ENCODE peak calls at places on chromosomes 6 and 20, in ten cellular contexts. One of them, this sample, is unnamed. For H3K4me1, the result is how much of the 10 kb centered on the place peaks cover.

GRCh38 chr20:21026951-21027350 is 79.2 kb downstream of the LINC00237 start:
- DNase-seq in transverse colon: no peak
- DNase-seq in fibroblast of lung: no peak
- DNase-seq in tibial artery: no peak
- DNase-seq in heart left ventricle: no peak
- DNase-seq in PC-3: peak
- DNase-seq in suprapubic skin: no peak
- DNase-seq in cardiac muscle cell: no peak
- DNase-seq in endothelial cell of umbilical vein: no peak
- DNase-seq in Peyer's patch: no peak
- DNase-seq in this sample: no peak

GRCh38 chr6:63507096-63507495 is 65.2 kb upstream of the LOC128125822 start:
- DNase-seq in heart left ventricle: no peak
- DNase-seq in fibroblast of lung: no peak
- DNase-seq in transverse colon: no peak
- DNase-seq in Peyer's patch: no peak
- DNase-seq in endothelial cell of umbilical vein: no peak
- DNase-seq in tibial artery: no peak
- DNase-seq in PC-3: no peak
- DNase-seq in cardiac muscle cell: no peak
- DNase-seq in suprapubic skin: no peak
- DNase-seq in this sample: no peak

GRCh38 chr20:52972190-52972937 is at the start of gene TSHZ2:
- DNase-seq in endothelial cell of umbilical vein: no peak
- DNase-seq in tibial artery: peak
- DNase-seq in heart left ventricle: peak
- DNase-seq in PC-3: no peak
- DNase-seq in fibroblast of lung: peak
- DNase-seq in suprapubic skin: no peak
- DNase-seq in transverse colon: no peak
- DNase-seq in Peyer's patch: peak
- DNase-seq in cardiac muscle cell: peak
- DNase-seq in this sample: no peak

GRCh38 chr20:44648579-44648978 is 2.9 kb downstream of the ADA start:
- DNase-seq in PC-3: no peak
- DNase-seq in cardiac muscle cell: no peak
- DNase-seq in Peyer's patch: no peak
- DNase-seq in fibroblast of lung: no peak
- DNase-seq in suprapubic skin: no peak
- DNase-seq in transverse colon: no peak
- DNase-seq in heart left ventricle: no peak
- DNase-seq in tibial artery: no peak
- DNase-seq in endothelial cell of umbilical vein: no peak
- DNase-seq in this sample: no peak

GRCh38 chr6:162377735-162378134 is 349.8 kb downstream of the PRKN start:
- DNase-seq in endothelial cell of umbilical vein: no peak
- DNase-seq in heart left ventricle: no peak
- DNase-seq in transverse colon: no peak
- DNase-seq in suprapubic skin: no peak
- DNase-seq in tibial artery: no peak
- DNase-seq in PC-3: no peak
- DNase-seq in Peyer's patch: no peak
- DNase-seq in cardiac muscle cell: no peak
- DNase-seq in fibroblast of lung: peak
- DNase-seq in this sample: no peak

GRCh38 chr6:107654736-107655135 is 164.8 kb downstream of the SOBP start:
- DNase-seq in heart left ventricle: no peak
- DNase-seq in PC-3: no peak
- DNase-seq in Peyer's patch: no peak
- DNase-seq in transverse colon: no peak
- DNase-seq in endothelial cell of umbilical vein: no peak
- DNase-seq in tibial artery: no peak
- DNase-seq in fibroblast of lung: no peak
- DNase-seq in suprapubic skin: no peak
- DNase-seq in cardiac muscle cell: no peak
- DNase-seq in this sample: no peak

GRCh38 chr6:166825553-166826145 is 130.7 kb downstream of the RNASET2 start:
- DNase-seq in endothelial cell of umbilical vein: no peak
- DNase-seq in heart left ventricle: no peak
- DNase-seq in cardiac muscle cell: peak
- DNase-seq in suprapubic skin: no peak
- DNase-seq in tibial artery: no peak
- DNase-seq in fibroblast of lung: no peak
- DNase-seq in Peyer's patch: no peak
- DNase-seq in PC-3: peak
- DNase-seq in transverse colon: no peak
- DNase-seq in this sample: no peak

GRCh38 chr6:86856937-86857563 is 80.3 kb upstream of the HTR1E start:
- DNase-seq in tibial artery: no peak
- DNase-seq in fibroblast of lung: peak
- DNase-seq in transverse colon: peak
- DNase-seq in cardiac muscle cell: peak
- DNase-seq in endothelial cell of umbilical vein: peak
- DNase-seq in Peyer's patch: no peak
- DNase-seq in heart left ventricle: peak
- DNase-seq in PC-3: peak
- DNase-seq in suprapubic skin: no peak
- DNase-seq in this sample: no peak

GRCh38 chr6:98827295-98828159 is 6.8 kb upstream of the POU3F2 start:
- DNase-seq in suprapubic skin: no peak
- DNase-seq in tibial artery: no peak
- DNase-seq in fibroblast of lung: no peak
- DNase-seq in cardiac muscle cell: no peak
- DNase-seq in endothelial cell of umbilical vein: no peak
- DNase-seq in heart left ventricle: no peak
- DNase-seq in Peyer's patch: no peak
- DNase-seq in transverse colon: no peak
- DNase-seq in PC-3: no peak
- DNase-seq in this sample: no peak

GRCh38 chr6:112863753-112864152 is 516.6 kb downstream of the RFPL4B start:
- DNase-seq in tibial artery: no peak
- DNase-seq in heart left ventricle: no peak
- DNase-seq in suprapubic skin: no peak
- DNase-seq in cardiac muscle cell: no peak
- DNase-seq in transverse colon: no peak
- DNase-seq in fibroblast of lung: no peak
- DNase-seq in Peyer's patch: no peak
- DNase-seq in PC-3: no peak
- DNase-seq in endothelial cell of umbilical vein: no peak
- DNase-seq in this sample: no peak

GRCh38 chr6:76789580-76789979 is 673.7 kb downstream of the HTR1B start:
- DNase-seq in transverse colon: no peak
- DNase-seq in tibial artery: no peak
- DNase-seq in heart left ventricle: no peak
- DNase-seq in Peyer's patch: no peak
- DNase-seq in PC-3: no peak
- DNase-seq in cardiac muscle cell: no peak
- DNase-seq in endothelial cell of umbilical vein: no peak
- DNase-seq in fibroblast of lung: no peak
- DNase-seq in suprapubic skin: no peak
- DNase-seq in this sample: no peak

GRCh38 chr6:159443521-159443920 is 249.5 kb downstream of the SOD2 start:
- DNase-seq in suprapubic skin: no peak
- DNase-seq in fibroblast of lung: no peak
- DNase-seq in heart left ventricle: no peak
- DNase-seq in Peyer's patch: no peak
- DNase-seq in endothelial cell of umbilical vein: no peak
- DNase-seq in PC-3: no peak
- DNase-seq in cardiac muscle cell: no peak
- DNase-seq in tibial artery: no peak
- DNase-seq in transverse colon: no peak
- DNase-seq in this sample: no peak

GRCh38 chr6:46734867-46735719 is at the start of gene PLA2G7:
- DNase-seq in Peyer's patch: no peak
- DNase-seq in heart left ventricle: peak
- DNase-seq in tibial artery: no peak
- DNase-seq in fibroblast of lung: peak
- DNase-seq in PC-3: peak
- DNase-seq in cardiac muscle cell: peak
- DNase-seq in endothelial cell of umbilical vein: no peak
- DNase-seq in suprapubic skin: no peak
- DNase-seq in transverse colon: peak
- DNase-seq in this sample: peak

GRCh38 chr20:62047666-62048345 is 17.9 kb downstream of the TAF4 start:
- DNase-seq in transverse colon: no peak
- DNase-seq in suprapubic skin: no peak
- DNase-seq in heart left ventricle: peak
- DNase-seq in tibial artery: no peak
- DNase-seq in endothelial cell of umbilical vein: no peak
- DNase-seq in PC-3: no peak
- DNase-seq in fibroblast of lung: no peak
- DNase-seq in Peyer's patch: peak
- DNase-seq in cardiac muscle cell: no peak
- DNase-seq in this sample: peak

GRCh38 chr6:45310118-45310788 is 17.9 kb upstream of the RUNX2 start:
- DNase-seq in Peyer's patch: no peak
- DNase-seq in heart left ventricle: no peak
- DNase-seq in endothelial cell of umbilical vein: no peak
- DNase-seq in suprapubic skin: no peak
- DNase-seq in PC-3: no peak
- DNase-seq in cardiac muscle cell: no peak
- DNase-seq in tibial artery: no peak
- DNase-seq in fibroblast of lung: no peak
- DNase-seq in transverse colon: no peak
- DNase-seq in this sample: no peak

GRCh38 chr20:1951436-1952115 is 42.3 kb downstream of the PDYN start:
- DNase-seq in suprapubic skin: no peak
- DNase-seq in PC-3: no peak
- DNase-seq in fibroblast of lung: no peak
- DNase-seq in heart left ventricle: no peak
- DNase-seq in Peyer's patch: no peak
- DNase-seq in transverse colon: no peak
- DNase-seq in endothelial cell of umbilical vein: no peak
- DNase-seq in cardiac muscle cell: no peak
- DNase-seq in tibial artery: no peak
- DNase-seq in this sample: no peak
- H3K27ac ChIP-seq in suprapubic skin: no peak
- H3K27ac ChIP-seq in PC-3: no peak
- H3K27ac ChIP-seq in fibroblast of lung: no peak
- H3K27ac ChIP-seq in heart left ventricle: no peak
- H3K27ac ChIP-seq in Peyer's patch: no peak
- H3K27ac ChIP-seq in transverse colon: no peak
- H3K27ac ChIP-seq in endothelial cell of umbilical vein: no peak
- H3K27ac ChIP-seq in cardiac muscle cell: no peak
- H3K27ac ChIP-seq in tibial artery: no peak
- H3K27ac ChIP-seq in this sample: no peak

DNA sequence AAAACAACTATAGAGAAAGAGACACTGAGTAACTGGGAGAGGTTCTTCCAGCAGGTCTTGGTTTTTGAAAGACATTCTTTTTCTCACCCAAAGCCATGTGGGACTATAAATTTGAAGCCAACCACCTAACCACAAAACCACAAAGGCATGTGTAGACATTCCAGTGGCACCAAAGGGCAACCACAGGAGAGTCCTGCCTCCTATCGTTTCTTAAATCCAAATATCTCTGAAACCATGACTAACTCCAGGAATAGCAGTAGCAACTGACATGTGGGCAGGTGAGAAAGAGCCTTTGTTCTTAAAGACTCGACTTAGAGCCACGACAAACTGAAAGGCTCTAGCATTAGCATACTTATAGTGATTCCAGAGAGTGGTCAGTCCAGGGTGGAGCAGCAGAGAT is 9.3 kb upstream of the COL9A1 start:
- DNase-seq in tibial artery: no peak
- DNase-seq in transverse colon: no peak
- DNase-seq in fibroblast of lung: peak
- DNase-seq in cardiac muscle cell: peak
- DNase-seq in heart left ventricle: no peak
- DNase-seq in endothelial cell of umbilical vein: no peak
- DNase-seq in PC-3: peak
- DNase-seq in suprapubic skin: no peak
- DNase-seq in Peyer's patch: no peak
- DNase-seq in this sample: no peak
- H3K4me1 ChIP-seq in tibial artery: under half
- H3K4me1 ChIP-seq in transverse colon: under half
- H3K4me1 ChIP-seq in fibroblast of lung: under half
- H3K4me1 ChIP-seq in cardiac muscle cell: under half
- H3K4me1 ChIP-seq in heart left ventricle: under half
- H3K4me1 ChIP-seq in endothelial cell of umbilical vein: under half
- H3K4me1 ChIP-seq in PC-3: under half
- H3K4me1 ChIP-seq in suprapubic skin: under half
- H3K4me1 ChIP-seq in Peyer's patch: under half
- H3K4me1 ChIP-seq in this sample: under half

GRCh38 chr6:5994234-5994998 is 12.3 kb downstream of the NRN1 start:
- DNase-seq in suprapubic skin: no peak
- DNase-seq in fibroblast of lung: no peak
- DNase-seq in tibial artery: no peak
- DNase-seq in heart left ventricle: no peak
- DNase-seq in PC-3: no peak
- DNase-seq in cardiac muscle cell: no peak
- DNase-seq in transverse colon: no peak
- DNase-seq in Peyer's patch: no peak
- DNase-seq in endothelial cell of umbilical vein: no peak
- DNase-seq in this sample: no peak

GRCh38 chr6:5997420-5998093 is 9.2 kb downstream of the NRN1 start:
- DNase-seq in cardiac muscle cell: no peak
- DNase-seq in transverse colon: no peak
- DNase-seq in heart left ventricle: no peak
- DNase-seq in suprapubic skin: no peak
- DNase-seq in PC-3: no peak
- DNase-seq in endothelial cell of umbilical vein: peak
- DNase-seq in tibial artery: no peak
- DNase-seq in Peyer's patch: peak
- DNase-seq in fibroblast of lung: no peak
- DNase-seq in this sample: peak

GRCh38 chr6:5996701-5997419 is 9.9 kb downstream of the NRN1 start:
- DNase-seq in endothelial cell of umbilical vein: peak
- DNase-seq in PC-3: no peak
- DNase-seq in fibroblast of lung: no peak
- DNase-seq in suprapubic skin: no peak
- DNase-seq in tibial artery: no peak
- DNase-seq in transverse colon: no peak
- DNase-seq in heart left ventricle: peak
- DNase-seq in cardiac muscle cell: no peak
- DNase-seq in Peyer's patch: peak
- DNase-seq in this sample: no peak

GRCh38 chr6:5995705-5996686 is 10.7 kb downstream of the NRN1 start:
- DNase-seq in PC-3: no peak
- DNase-seq in endothelial cell of umbilical vein: peak
- DNase-seq in heart left ventricle: peak
- DNase-seq in suprapubic skin: no peak
- DNase-seq in cardiac muscle cell: no peak
- DNase-seq in tibial artery: peak
- DNase-seq in fibroblast of lung: no peak
- DNase-seq in Peyer's patch: peak
- DNase-seq in transverse colon: peak
- DNase-seq in this sample: peak

GRCh38 chr6:5994999-5995698 is 11.6 kb downstream of the NRN1 start:
- DNase-seq in suprapubic skin: no peak
- DNase-seq in Peyer's patch: no peak
- DNase-seq in heart left ventricle: no peak
- DNase-seq in endothelial cell of umbilical vein: no peak
- DNase-seq in fibroblast of lung: no peak
- DNase-seq in PC-3: no peak
- DNase-seq in transverse colon: no peak
- DNase-seq in cardiac muscle cell: no peak
- DNase-seq in tibial artery: no peak
- DNase-seq in this sample: no peak
- H3K4me3 ChIP-seq in suprapubic skin: no peak
- H3K4me3 ChIP-seq in Peyer's patch: no peak
- H3K4me3 ChIP-seq in heart left ventricle: no peak
- H3K4me3 ChIP-seq in endothelial cell of umbilical vein: no peak
- H3K4me3 ChIP-seq in fibroblast of lung: no peak
- H3K4me3 ChIP-seq in PC-3: no peak
- H3K4me3 ChIP-seq in transverse colon: no peak
- H3K4me3 ChIP-seq in cardiac muscle cell: no peak
- H3K4me3 ChIP-seq in tibial artery: no peak
- H3K4me3 ChIP-seq in this sample: no peak

GRCh38 chr6:18388252-18388651 is 1.1 kb downstream of the RNF144B start:
- DNase-seq in PC-3: peak
- DNase-seq in heart left ventricle: no peak
- DNase-seq in Peyer's patch: no peak
- DNase-seq in fibroblast of lung: peak
- DNase-seq in cardiac muscle cell: no peak
- DNase-seq in suprapubic skin: no peak
- DNase-seq in tibial artery: no peak
- DNase-seq in endothelial cell of umbilical vein: peak
- DNase-seq in transverse colon: no peak
- DNase-seq in this sample: no peak
- H3K27ac ChIP-seq in PC-3: peak
- H3K27ac ChIP-seq in heart left ventricle: peak
- H3K27ac ChIP-seq in Peyer's patch: peak
- H3K27ac ChIP-seq in fibroblast of lung: no peak
- H3K27ac ChIP-seq in cardiac muscle cell: no peak
- H3K27ac ChIP-seq in suprapubic skin: peak
- H3K27ac ChIP-seq in tibial artery: peak
- H3K27ac ChIP-seq in endothelial cell of umbilical vein: peak
- H3K27ac ChIP-seq in transverse colon: peak
- H3K27ac ChIP-seq in this sample: peak